ENCODE peak calls at places on chromosome 22, in five cellular contexts. T is GM12878, E is H1, P is K562, Q is GM12892. N is an unnamed sample.

GRCh38 chr22:40040927-40041326 is 46.2 kb downstream of the FAM83F start:
- DNase-seq in Q (no peak), E (no peak), P (peak), T (no peak), N (no peak)

GRCh38 chr22:18994780-18995711 is 59.0 kb upstream of the PRODH start:
- DNase-seq in T (no peak), P (no peak), Q (no peak), E (peak), N (no peak)

GRCh38 chr22:33579448-33580093 is 340.7 kb downstream of the LARGE1 start:
- DNase-seq in T (no peak), Q (peak), P (peak), E (peak), N (peak)

GRCh38 chr22:49717322-49717919 is 110.3 kb downstream of the BRD1 start:
- DNase-seq in E (no peak), Q (no peak), P (no peak), T (no peak), N (no peak)

GRCh38 chr22:42269407-42270177 is 861 bp downstream of the TCF20 start:
- DNase-seq in E (peak), Q (peak), T (no peak), P (peak), N (peak)

GRCh38 chr22:36467042-36467810 is 14.2 kb downstream of the TXN2 start:
- DNase-seq in E (no peak), P (no peak), Q (no peak), T (no peak), N (no peak)

GRCh38 chr22:27804683-27805297 is 3.2 kb upstream of the MN1 start:
- DNase-seq in Q (peak), P (peak), E (peak), T (no peak), N (peak)

GRCh38 chr22:19853879-19854777 is 546 bp downstream of the GNB1L start:
- DNase-seq in Q (no peak), E (peak), P (peak), T (no peak), N (no peak)

GRCh38 chr22:47446821-47447810 is 684.7 kb downstream of the TBC1D22A start:
- DNase-seq in E (no peak), P (no peak), T (no peak), Q (no peak), N (no peak)

GRCh38 chr22:27331526-27332281 is 469.9 kb downstream of the MN1 start:
- DNase-seq in E (peak), P (no peak), T (no peak), Q (no peak), N (no peak)

GRCh38 chr22:17785185-17786184 is 11.2 kb upstream of the BID start:
- DNase-seq in T (no peak), E (peak), P (peak), Q (peak), N (no peak)

GRCh38 chr22:48535868-48536690 is 1291.6 kb downstream of the BRD1 start:
- DNase-seq in T (no peak), P (no peak), E (no peak), Q (no peak), N (no peak)

GRCh38 chr22:27329471-27329870 is 472.1 kb downstream of the MN1 start:
- DNase-seq in Q (no peak), P (no peak), T (no peak), E (peak), N (no peak)

GRCh38 chr22:40156001-40156516 is 21.7 kb upstream of the TNRC6B start:
- DNase-seq in P (peak), E (peak), Q (no peak), T (no peak), N (no peak)

GRCh38 chr22:19850482-19851109 is 4.1 kb downstream of the GNB1L start:
- DNase-seq in E (no peak), Q (no peak), T (no peak), P (no peak), N (no peak)

GRCh38 chr22:49076300-49077035 is 751.2 kb downstream of the BRD1 start:
- DNase-seq in E (no peak), T (no peak), P (no peak), Q (no peak), N (no peak)

GRCh38 chr22:50595189-50595588 is 5.4 kb upstream of the MAPK8IP2 start:
- DNase-seq in P (no peak), Q (no peak), T (no peak), E (no peak), N (no peak)

GRCh38 chr22:48154943-48155240 is 1392.4 kb downstream of the TBC1D22A start:
- DNase-seq in P (no peak), E (no peak), T (no peak), Q (no peak), N (no peak)

GRCh38 chr22:26894766-26895485 is 237.5 kb downstream of the MIAT start:
- DNase-seq in P (no peak), T (no peak), Q (no peak), E (peak), N (no peak)

GRCh38 chr22:36182871-36183270 is 18.7 kb downstream of the APOL4 start:
- DNase-seq in E (no peak), Q (no peak), T (no peak), P (no peak), N (no peak)

GRCh38 chr22:39502109-39502788 is at the start of gene MIEF1:
- DNase-seq in P (peak), Q (peak), T (peak), E (peak), N (peak)

GRCh38 chr22:48701296-48702030 is 1126.2 kb downstream of the BRD1 start:
- DNase-seq in E (no peak), Q (no peak), T (no peak), P (no peak), N (no peak)

GRCh38 chr22:35376728-35377472 is 4.0 kb upstream of the HMOX1 start:
- DNase-seq in P (peak), Q (peak), E (peak), T (peak), N (peak)

GRCh38 chr22:38176170-38176741 is 5.4 kb downstream of the PLA2G6 start:
- DNase-seq in P (no peak), E (no peak), Q (peak), T (peak), N (no peak)
- TF ChIP-seq POLR2A in P (no peak), E (no peak), Q (no peak), T (no peak), N (no peak)

GRCh38 chr22:38418589-38418988 is 36.4 kb downstream of the KCNJ4 start:
- DNase-seq in E (no peak), T (no peak), Q (no peak), P (no peak), N (no peak)
- TF ChIP-seq TAF1 in E (no peak), T (no peak), Q (no peak), P (no peak), N (no peak)

DNA sequence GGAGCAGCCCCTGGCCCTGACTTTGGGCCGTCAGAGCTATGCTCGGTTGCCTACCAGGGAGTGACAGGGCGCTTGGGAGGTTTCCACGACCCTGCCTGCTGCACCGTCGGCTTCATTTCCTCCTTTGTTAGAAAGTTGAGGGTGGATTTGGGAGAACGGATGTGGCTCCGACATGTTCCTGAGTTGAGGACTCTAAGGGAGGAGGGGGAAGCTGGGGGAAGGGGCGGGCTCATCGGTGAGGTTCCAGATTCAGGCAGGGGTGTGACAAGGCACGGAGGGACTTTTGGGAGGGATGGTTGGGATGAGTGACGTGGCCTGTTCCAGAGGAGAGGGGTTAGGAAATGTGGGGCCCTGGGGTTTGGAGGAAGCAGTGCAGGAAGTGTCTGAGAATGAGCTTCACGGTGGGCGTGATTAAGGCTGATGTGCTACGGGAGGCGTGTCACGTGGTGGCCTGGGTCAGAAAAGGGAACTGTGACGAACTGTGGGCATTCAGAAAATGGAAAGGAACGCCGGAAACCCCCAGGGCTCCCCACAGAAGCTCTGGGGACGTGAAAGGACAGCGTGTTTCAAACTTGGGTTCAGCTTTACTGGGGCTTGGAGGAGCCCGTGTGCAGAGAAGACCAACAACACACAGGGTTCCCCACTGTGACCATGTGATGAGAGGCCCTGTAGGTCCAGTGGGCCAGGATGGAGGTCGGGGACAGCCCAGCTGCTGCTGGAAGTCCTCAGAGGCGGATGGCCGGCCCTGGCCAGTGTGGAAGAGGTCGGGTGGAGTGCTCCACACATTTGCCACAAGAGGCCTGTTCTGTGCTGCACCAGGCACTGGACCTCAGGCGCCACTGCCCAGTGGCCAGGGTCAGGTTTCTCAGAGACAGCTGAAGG is 2.8 kb downstream of the PARVB start:
- DNase-seq in P (peak), T (peak), Q (peak), E (no peak), N (peak)
- TF ChIP-seq POLR2A in P (peak), T (peak), Q (peak), E (no peak), N (peak)

DNA sequence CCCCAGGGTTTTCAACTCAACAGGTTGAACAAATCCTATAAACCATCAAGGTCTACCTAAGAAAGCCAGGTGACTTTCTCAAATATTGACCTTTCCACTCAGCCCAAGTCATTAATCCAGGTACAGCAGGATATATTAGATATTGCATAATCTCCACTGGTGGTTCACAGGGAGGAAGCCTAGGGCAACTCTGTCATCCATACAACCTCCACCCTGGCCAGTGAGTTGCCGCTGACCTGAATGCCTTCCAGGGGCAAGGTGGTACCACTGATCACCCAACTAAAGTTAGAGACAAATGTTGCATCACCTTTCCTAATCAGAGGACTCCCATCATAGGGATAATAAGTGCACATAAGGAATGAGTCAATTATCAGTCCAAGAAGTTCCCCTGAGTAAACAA is 22.9 kb downstream of the GUCD1 start:
- DNase-seq in T (no peak), P (no peak), E (no peak), Q (no peak), N (no peak)
- TF ChIP-seq TAF1 in T (no peak), P (no peak), E (no peak), Q (no peak), N (no peak)

GRCh38 chr22:29040385-29041275 is 21.0 kb downstream of the C22orf31 start:
- DNase-seq in Q (no peak), E (no peak), P (peak), T (peak), N (no peak)
- TF ChIP-seq POLR2A in Q (no peak), E (no peak), P (no peak), T (no peak), N (no peak)

DNA sequence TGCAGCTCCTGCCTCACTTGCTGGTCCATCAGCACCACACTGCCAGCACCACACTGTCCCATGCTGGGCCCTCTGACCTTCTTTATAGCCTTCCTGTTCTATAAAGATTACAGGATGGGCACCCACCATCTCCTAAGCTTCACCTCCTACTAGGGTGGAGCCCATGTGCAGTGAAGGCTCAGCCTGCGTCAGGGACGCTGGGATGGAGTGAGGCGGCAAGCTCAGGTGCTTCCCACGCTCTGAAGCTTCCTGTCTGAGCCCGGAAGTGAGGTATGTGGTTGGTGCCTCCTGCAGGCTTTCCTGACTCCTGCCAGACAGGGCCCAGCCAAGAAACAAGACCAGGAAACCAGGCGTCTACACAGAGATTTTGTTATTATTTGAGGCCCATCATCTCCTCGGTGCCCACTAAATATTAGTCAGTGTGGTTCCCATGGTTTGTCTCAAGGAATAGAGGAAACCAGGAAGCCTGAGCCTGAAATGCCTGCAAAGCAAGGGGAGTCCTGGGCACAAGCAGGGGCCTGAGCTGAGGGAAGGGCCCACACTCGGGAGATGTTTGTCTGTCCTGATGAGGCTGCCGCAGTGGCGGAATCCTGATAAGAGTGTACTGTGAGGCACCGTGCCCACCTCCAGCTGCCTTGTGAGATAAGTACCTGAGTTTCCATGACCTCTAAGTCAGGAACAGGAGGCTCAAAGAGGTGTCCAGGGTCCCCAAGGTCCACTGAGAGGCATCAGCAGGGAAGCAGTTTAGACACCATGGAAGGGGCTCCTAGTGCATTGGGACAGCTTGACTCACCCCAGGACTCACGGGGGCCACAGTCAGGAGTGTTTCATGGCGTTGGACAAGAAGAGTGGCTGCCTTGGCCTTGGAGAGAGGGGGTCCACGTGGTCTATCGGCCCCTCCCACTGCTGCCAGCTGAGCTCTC is 22.0 kb downstream of the RSPH14 start:
- DNase-seq in E (no peak), P (no peak), Q (no peak), T (no peak), N (peak)
- TF ChIP-seq TAF1 in E (no peak), P (no peak), Q (no peak), T (no peak), N (no peak)

GRCh38 chr22:46149998-46150549 is at the start of gene PPARA:
- DNase-seq in Q (peak), E (peak), T (no peak), P (peak), N (peak)
- TF ChIP-seq POLR2A in Q (no peak), E (no peak), T (no peak), P (no peak), N (no peak)

GRCh38 chr22:45007247-45007945 is 2.4 kb downstream of the PHF21B start:
- DNase-seq in E (peak), Q (no peak), P (peak), T (no peak), N (no peak)
- TF ChIP-seq TAF1 in E (no peak), Q (no peak), P (no peak), T (no peak), N (no peak)